ENCODE peak calls at places on chromosomes 1 and 21, in four cellular contexts. F is H9; C is retina; E is effector CD8-positive, alpha-beta T cell. D is an unnamed sample.

GRCh38 chr1:81179239-81179638 is 621.5 kb upstream of the ADGRL2 start:
- DNase-seq in F (no peak), C (no peak), E (no peak), D (no peak)

GRCh38 chr1:184497962-184498723 is 111.3 kb downstream of the C1orf21 start:
- DNase-seq in F (peak), C (no peak), E (no peak), D (no peak)

GRCh38 chr1:42279055-42279454 is 56.0 kb downstream of the FOXJ3 start:
- DNase-seq in F (no peak), C (no peak), E (no peak), D (no peak)

GRCh38 chr1:224852901-224853568 is 76.4 kb upstream of the DNAH14 start:
- DNase-seq in F (no peak), C (peak), E (no peak), D (no peak)

GRCh38 chr21:39105341-39105765 is 77.9 kb downstream of the PSMG1 start:
- DNase-seq in F (no peak), C (no peak), E (no peak), D (no peak)

GRCh38 chr1:115980998-115981993 is 5.0 kb downstream of the SLC22A15 start:
- DNase-seq in F (peak), C (peak), E (no peak), D (peak)

GRCh38 chr1:19385869-19386591 is 73.9 kb downstream of the SLC66A1 start:
- DNase-seq in F (no peak), C (no peak), E (no peak), D (no peak)

GRCh38 chr21:41283211-41283818 is 33.3 kb upstream of the FAM3B start:
- DNase-seq in F (peak), C (peak), E (peak), D (peak)

GRCh38 chr1:200749090-200749489 is 10.4 kb downstream of the CAMSAP2 start:
- DNase-seq in F (no peak), C (no peak), E (no peak), D (no peak)

GRCh38 chr1:174049514-174049913 is 27.4 kb upstream of the RC3H1 start:
- DNase-seq in F (no peak), C (no peak), E (no peak), D (no peak)

GRCh38 chr1:58768971-58769808 is 14.7 kb downstream of the JUN start:
- DNase-seq in F (peak), C (peak), E (peak), D (no peak)

GRCh38 chr1:37479255-37480124 is 5.1 kb downstream of the ZC3H12A start:
- DNase-seq in F (no peak), C (no peak), E (peak), D (no peak)

GRCh38 chr1:220271706-220272046 is 577 bp downstream of the RAB3GAP2 start:
- DNase-seq in F (no peak), C (no peak), E (no peak), D (no peak)

GRCh38 chr21:46369520-46370235 is 45.7 kb downstream of the PCNT start:
- DNase-seq in F (no peak), C (no peak), E (no peak), D (no peak)

GRCh38 chr1:70627910-70628309 is 216.8 kb downstream of the CTH start:
- DNase-seq in F (no peak), C (no peak), E (no peak), D (no peak)

GRCh38 chr21:46145159-46145839 is 10.1 kb downstream of the FTCD start:
- DNase-seq in F (no peak), C (no peak), E (no peak), D (no peak)

GRCh38 chr1:119859647-119860046 is 36.7 kb downstream of the ADAM30 start:
- DNase-seq in F (no peak), C (no peak), E (no peak), D (no peak)

GRCh38 chr1:174191255-174191906 is 32.1 kb downstream of the RABGAP1L start:
- DNase-seq in F (no peak), C (no peak), E (no peak), D (no peak)

GRCh38 chr1:221271696-221272095 is 392.5 kb downstream of the HLX start:
- DNase-seq in F (no peak), C (no peak), E (no peak), D (no peak)

GRCh38 chr1:20788489-20788795 is 1.3 kb upstream of the HP1BP3 start:
- DNase-seq in F (no peak), C (no peak), E (no peak), D (no peak)

GRCh38 chr1:11692899-11693590 is 1.5 kb downstream of the DRAXIN start:
- DNase-seq in F (no peak), C (peak), E (no peak), D (no peak)

GRCh38 chr1:241138248-241138647 is 218.8 kb downstream of the RGS7 start:
- DNase-seq in F (no peak), C (no peak), E (no peak), D (no peak)

GRCh38 chr21:42110691-42111469 is 39.8 kb downstream of the UMODL1 start:
- DNase-seq in F (no peak), C (no peak), E (no peak), D (no peak)

GRCh38 chr1:106676021-106676420 is 380.5 kb upstream of the PRMT6 start:
- DNase-seq in F (no peak), C (no peak), E (no peak), D (no peak)

GRCh38 chr1:77220687-77221463 is 1.6 kb upstream of the PIGK start:
- DNase-seq in F (no peak), C (no peak), E (no peak), D (no peak)

GRCh38 chr1:68624233-68624632 is 127.4 kb upstream of the DEPDC1 start:
- DNase-seq in F (no peak), C (peak), E (no peak), D (no peak)

GRCh38 chr1:52857443-52857842 is 14.9 kb downstream of the ZYG11A start:
- DNase-seq in F (no peak), C (no peak), E (no peak), D (no peak)

GRCh38 chr1:61056674-61057439 is 25.5 kb upstream of the NFIA start:
- DNase-seq in F (no peak), C (peak), E (peak), D (no peak)